ENCODE peak calls at places on chromosomes 4 and X, in four cellular contexts. V is C1 segment of cervical spinal cord, K is H54, X is HT1080. H is an unnamed sample.

GRCh38 chr4:139191373-139191772 is 14.4 kb upstream of the ELF2 start:
- DNase-seq in V (no peak), K (no peak), X (no peak), H (no peak)

GRCh38 chr4:80202784-80203553 is 5.7 kb downstream of the PRDM8 start:
- DNase-seq in V (no peak), K (no peak), X (no peak), H (peak)

GRCh38 chr4:1928356-1929235 is 57.4 kb downstream of the NSD2 start:
- DNase-seq in V (no peak), K (no peak), X (peak), H (no peak)

GRCh38 chrX:40154229-40154852 is 56.6 kb upstream of the BCOR start:
- DNase-seq in V (no peak), K (peak), X (no peak), H (peak)

GRCh38 chrX:112630187-112630586 is 49.6 kb downstream of the LHFPL1 start:
- DNase-seq in V (no peak), K (no peak), X (no peak), H (no peak)

GRCh38 chr4:77605210-77605902 is at the start of gene CXCL13:
- DNase-seq in V (no peak), K (no peak), X (no peak), H (no peak)

GRCh38 chr4:77818667-77819408 is at the start of gene CNOT6L:
- DNase-seq in V (peak), K (peak), X (peak), H (peak)

GRCh38 chr4:42656986-42657792 is at the start of gene ATP8A1:
- DNase-seq in V (peak), K (peak), X (peak), H (peak)

GRCh38 chr4:25172964-25173917 is 13.0 kb upstream of the SEPSECS start:
- DNase-seq in V (no peak), K (peak), X (peak), H (peak)

GRCh38 chr4:83386931-83387897 is 52.6 kb upstream of the HPSE start:
- DNase-seq in V (no peak), K (no peak), X (no peak), H (no peak)